ENCODE peak calls at places on chromosomes 11 and 22, in five cellular contexts. J is kidney, R is astrocyte of the cerebellum, H is Calu3, T is MM.1S. V is an unnamed sample.

GRCh38 chr11:97989121-97989520 is 1031.6 kb upstream of the CNTN5 start:
- DNase-seq in J (no peak), R (no peak), H (no peak), T (no peak), V (no peak)

GRCh38 chr11:121520243-121521144 is 67.7 kb upstream of the SORL1-AS1 start:
- DNase-seq in J (no peak), R (peak), H (no peak), T (no peak), V (no peak)

GRCh38 chr11:86369668-86370067 is 5.0 kb upstream of the CCDC81 start:
- DNase-seq in J (no peak), R (no peak), H (no peak), T (no peak), V (no peak)

GRCh38 chr11:78654866-78655265 is 80.2 kb upstream of the NARS2 start:
- DNase-seq in J (no peak), R (no peak), H (no peak), T (no peak), V (peak)

GRCh38 chr11:9060700-9061111 is 30.7 kb downstream of the SCUBE2 start:
- DNase-seq in J (no peak), R (no peak), H (peak), T (peak), V (no peak)

GRCh38 chr11:130180491-130180890 is 20.9 kb downstream of the ST14 start:
- DNase-seq in J (peak), R (no peak), H (no peak), T (peak), V (no peak)

GRCh38 chr11:124605719-124606118 is 5.5 kb upstream of the PANX3 start:
- DNase-seq in J (no peak), R (no peak), H (no peak), T (no peak), V (no peak)

GRCh38 chr11:110463153-110463552 is 33.4 kb downstream of the FDX1 start:
- DNase-seq in J (no peak), R (peak), H (peak), T (no peak), V (no peak)

GRCh38 chr22:24523873-24524272 is 28.7 kb downstream of the UPB1 start:
- DNase-seq in J (no peak), R (peak), H (no peak), T (no peak), V (no peak)

GRCh38 chr11:34531663-34532062 is 18.1 kb upstream of the ELF5 start:
- DNase-seq in J (no peak), R (no peak), H (no peak), T (no peak), V (no peak)

GRCh38 chr22:40312050-40312449 is 34.2 kb upstream of the ADSL start:
- DNase-seq in J (no peak), R (no peak), H (no peak), T (no peak), V (no peak)

GRCh38 chr11:17230867-17231851 is 23.4 kb upstream of the PIK3C2A start:
- DNase-seq in J (no peak), R (no peak), H (no peak), T (peak), V (no peak)

GRCh38 chr11:44681698-44682097 is 45.1 kb upstream of the TSPAN18 start:
- DNase-seq in J (no peak), R (no peak), H (peak), T (no peak), V (no peak)

GRCh38 chr22:46587067-46587471 is 33.1 kb upstream of the GRAMD4 start:
- DNase-seq in J (peak), R (no peak), H (no peak), T (no peak), V (no peak)

GRCh38 chr11:34243620-34244493 is 114.0 kb downstream of the ABTB2 start:
- DNase-seq in J (no peak), R (peak), H (peak), T (peak), V (no peak)

GRCh38 chr11:75325713-75326438 is 25.6 kb downstream of the ARRB1 start:
- DNase-seq in J (peak), R (peak), H (peak), T (no peak), V (no peak)

GRCh38 chr11:101470414-101470813 is 113.4 kb downstream of the TRPC6 start:
- DNase-seq in J (no peak), R (no peak), H (no peak), T (no peak), V (no peak)

GRCh38 chr22:42176271-42176670 is 45.7 kb upstream of the CYP2D6 start:
- DNase-seq in J (no peak), R (no peak), H (no peak), T (no peak), V (no peak)

GRCh38 chr11:102780491-102780918 is at the start of gene MMP10:
- DNase-seq in J (no peak), R (peak), H (no peak), T (no peak), V (no peak)

GRCh38 chr11:102413497-102413896 is 39.1 kb downstream of the TMEM123 start:
- DNase-seq in J (peak), R (no peak), H (no peak), T (no peak), V (no peak)

GRCh38 chr11:46801694-46802093 is 44.4 kb downstream of the CKAP5 start:
- DNase-seq in J (no peak), R (no peak), H (no peak), T (no peak), V (no peak)

GRCh38 chr22:31586137-31586920 is 75.7 kb downstream of the PISD start:
- DNase-seq in J (no peak), R (no peak), H (no peak), T (no peak), V (peak)

GRCh38 chr11:76810151-76810853 is 27.1 kb downstream of the TSKU start:
- DNase-seq in J (no peak), R (no peak), H (peak), T (peak), V (no peak)

GRCh38 chr11:103491777-103492176 is 382.6 kb downstream of the DYNC2H1 start:
- DNase-seq in J (no peak), R (no peak), H (no peak), T (no peak), V (no peak)

GRCh38 chr11:58958500-58958899 is 19.2 kb downstream of the GLYATL1 start:
- DNase-seq in J (no peak), R (no peak), H (peak), T (peak), V (no peak)
- TF ChIP-seq CTCF in J (peak), R (no peak), H (no peak), T (peak), V (no peak)

DNA sequence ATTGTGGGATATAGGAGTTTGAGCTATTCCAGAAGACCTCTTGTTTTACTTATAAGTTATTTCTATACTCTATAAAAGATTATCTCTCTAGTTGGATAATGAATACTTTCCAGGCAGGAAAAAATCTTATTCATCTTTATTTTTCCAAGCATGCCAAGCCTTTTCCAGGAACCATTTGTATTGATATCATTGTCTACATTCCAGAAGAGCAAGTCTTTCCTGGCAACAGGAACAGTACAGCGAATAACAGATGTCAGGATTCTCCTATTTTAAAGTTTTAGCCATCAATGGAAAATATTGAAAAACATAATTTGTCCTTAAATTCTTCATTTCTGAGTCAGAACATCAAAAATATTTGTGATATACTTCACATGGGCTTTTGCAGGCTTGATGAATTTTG is 5.2 kb upstream of the NXPE1 start:
- DNase-seq in J (no peak), R (no peak), H (no peak), T (no peak), V (no peak)
- TF ChIP-seq CTCF in J (no peak), R (no peak), H (no peak), T (no peak), V (no peak)

GRCh38 chr11:91527380-91528030 is 697.1 kb upstream of the FAT3 start:
- DNase-seq in J (no peak), R (no peak), H (no peak), T (no peak), V (no peak)
- TF ChIP-seq CTCF in J (no peak), R (no peak), H (no peak), T (no peak), V (no peak)

GRCh38 chr11:117823294-117823940 is 1.1 kb downstream of the FXYD2 start:
- DNase-seq in J (peak), R (no peak), H (no peak), T (no peak), V (no peak)
- TF ChIP-seq CTCF in J (no peak), R (peak), H (no peak), T (no peak), V (no peak)

GRCh38 chr22:38824587-38824986 is 19.2 kb downstream of the NPTXR start:
- DNase-seq in J (peak), R (peak), H (peak), T (peak), V (no peak)
- TF ChIP-seq CTCF in J (no peak), R (peak), H (peak), T (peak), V (no peak)

GRCh38 chr11:11148598-11148997 is 204.5 kb downstream of the CSNK2A3 start:
- DNase-seq in J (no peak), R (no peak), H (no peak), T (no peak), V (no peak)

GRCh38 chr11:11149671-11150459 is 203.2 kb downstream of the CSNK2A3 start:
- DNase-seq in J (no peak), R (no peak), H (no peak), T (peak), V (no peak)

GRCh38 chr11:11143849-11144248 is 209.2 kb downstream of the CSNK2A3 start:
- DNase-seq in J (no peak), R (no peak), H (no peak), T (no peak), V (no peak)

GRCh38 chr11:11146830-11147229 is 206.2 kb downstream of the CSNK2A3 start:
- DNase-seq in J (no peak), R (no peak), H (no peak), T (no peak), V (no peak)

DNA sequence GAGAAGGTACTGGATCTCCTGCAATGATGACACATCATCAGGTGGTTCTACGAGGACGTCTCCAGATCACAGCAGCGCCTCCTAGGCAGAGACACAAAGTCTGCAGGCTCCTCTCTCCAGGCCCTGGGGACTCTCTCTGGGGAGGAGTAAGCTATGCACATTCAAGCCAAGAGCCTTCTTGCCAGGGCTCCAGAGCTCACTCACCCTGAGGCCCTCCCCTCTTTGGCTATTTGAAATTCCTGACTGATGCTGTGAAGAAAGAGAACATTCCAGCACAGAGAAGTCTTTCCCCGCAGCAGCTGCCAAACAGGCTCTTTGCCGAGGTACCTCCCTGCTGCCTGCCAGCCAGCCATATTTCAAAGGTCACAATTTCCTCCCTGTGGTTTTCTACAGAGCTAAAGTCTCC is 204.9 kb downstream of the CSNK2A3 start:
- DNase-seq in J (peak), R (peak), H (peak), T (no peak), V (peak)
- TF ChIP-seq CTCF in J (no peak), R (peak), H (no peak), T (no peak), V (no peak)

GRCh38 chr22:49048591-49048990 is 779.1 kb downstream of the BRD1 start:
- DNase-seq in J (no peak), R (no peak), H (no peak), T (no peak), V (no peak)
- TF ChIP-seq CTCF in J (no peak), R (no peak), H (no peak), T (no peak), V (no peak)

DNA sequence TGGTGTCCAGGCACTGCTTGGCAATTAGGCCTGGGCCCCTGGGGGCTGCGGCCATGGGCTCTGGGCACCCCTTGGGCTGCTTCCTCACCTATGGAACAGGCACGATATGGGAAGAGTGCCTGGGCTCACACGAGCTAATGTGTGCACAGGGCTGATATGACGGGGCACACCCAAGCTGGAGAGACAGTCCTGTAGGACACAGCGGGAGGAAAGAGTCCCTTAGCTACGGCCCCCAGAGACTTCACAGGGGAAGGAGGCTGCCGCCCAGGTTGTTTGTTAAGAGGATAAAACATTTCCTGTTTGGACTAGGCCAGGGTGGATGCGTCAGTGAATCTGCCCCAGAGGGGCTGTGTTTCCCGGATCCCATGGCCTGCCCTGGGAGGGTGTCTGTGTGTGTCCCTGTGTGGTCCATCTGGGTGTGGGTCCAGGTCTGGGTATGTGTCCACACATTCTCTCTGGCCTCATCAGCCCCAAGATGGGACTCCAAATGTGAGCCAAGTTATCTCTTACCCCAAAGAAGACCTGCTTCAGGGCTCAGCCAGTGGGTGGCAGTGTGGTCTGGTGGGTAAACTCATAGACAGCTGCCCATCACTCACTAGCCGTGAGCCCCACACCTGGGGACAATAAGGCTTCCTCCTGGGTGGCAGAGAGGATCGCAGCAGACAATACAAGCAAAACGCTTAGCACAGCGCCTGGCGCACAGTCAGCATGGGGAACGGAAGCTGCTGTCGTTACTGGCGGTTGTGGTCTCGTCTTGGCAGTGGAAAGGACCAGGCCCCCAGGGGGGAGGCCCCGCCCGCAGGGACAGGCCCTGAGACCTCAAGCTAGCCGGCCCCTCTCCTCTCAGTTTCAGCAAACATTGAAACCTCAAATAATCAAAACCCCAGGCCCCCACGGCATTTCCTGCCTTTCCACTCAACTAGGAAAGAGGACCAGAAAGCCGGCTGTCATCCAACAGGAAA is 3.2 kb upstream of the EMID1 start:
- DNase-seq in J (peak), R (peak), H (peak), T (peak), V (peak)
- TF ChIP-seq CTCF in J (peak), R (peak), H (peak), T (peak), V (no peak)

GRCh38 chr11:18726040-18726439 is at the start of gene IGSF22:
- DNase-seq in J (no peak), R (no peak), H (no peak), T (no peak), V (no peak)

GRCh38 chr11:18729426-18729825 is 3.4 kb upstream of the IGSF22 start:
- DNase-seq in J (no peak), R (no peak), H (no peak), T (no peak), V (no peak)

GRCh38 chr11:18730020-18730419 is 4.0 kb upstream of the IGSF22 start:
- DNase-seq in J (no peak), R (no peak), H (no peak), T (no peak), V (no peak)

GRCh38 chr11:18728658-18729057 is 2.7 kb upstream of the IGSF22 start:
- DNase-seq in J (no peak), R (no peak), H (no peak), T (no peak), V (no peak)

DNA sequence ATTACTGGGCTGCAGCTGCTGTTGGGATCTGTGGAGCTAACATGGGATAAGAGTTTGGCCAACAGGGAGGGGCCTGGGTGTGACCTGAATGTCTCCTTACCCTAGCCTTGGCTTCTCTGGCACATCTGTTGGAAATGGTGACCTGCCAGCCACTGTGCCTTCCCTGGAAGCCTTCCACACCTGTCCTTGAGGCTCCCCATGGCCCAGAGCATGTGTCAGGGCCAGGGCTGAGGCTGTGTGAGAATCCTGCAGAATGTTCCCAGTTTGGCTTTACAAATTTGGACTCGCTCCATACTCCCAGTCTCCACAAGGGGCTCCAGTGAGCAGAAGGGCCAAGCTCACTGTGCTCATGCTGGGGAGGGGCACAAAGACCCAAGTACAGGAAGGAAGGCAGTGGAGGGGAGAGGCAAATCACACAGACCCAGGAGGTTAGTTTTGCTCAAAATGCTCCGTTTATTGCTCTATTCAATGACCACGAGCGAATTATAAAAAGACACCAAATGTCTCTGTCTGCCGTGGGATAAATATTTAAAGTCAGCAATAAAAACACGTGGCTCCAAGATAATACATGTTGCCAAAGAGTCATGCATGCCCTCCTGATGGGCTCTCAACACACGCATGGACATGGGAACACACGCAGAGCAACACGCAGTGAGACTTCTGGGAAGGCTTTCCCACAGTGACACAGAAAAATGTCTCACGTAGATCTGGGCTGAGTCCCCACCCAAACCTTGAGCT is 1.7 kb upstream of the IGSF22 start:
- DNase-seq in J (no peak), R (no peak), H (peak), T (peak), V (no peak)
- TF ChIP-seq CTCF in J (peak), R (peak), H (peak), T (peak), V (no peak)

V was measured in lower leg skin.